ENCODE peak calls at places on chromosomes 16 and 17, in four cellular contexts. One of them, this sample, is unnamed.
A peak's percentile ranks its signal among the peaks of the same experiment; 100 is the strongest.

GRCh38 chr17:72118588-72119279 is 2.1 kb upstream of the SOX9 start:
- DNase-seq in prostate gland: peak; percentile 74
- DNase-seq in CD8-positive, alpha-beta T cell: no peak
- DNase-seq in Calu3: peak; percentile 84
- DNase-seq in this sample: no peak

GRCh38 chr16:82146957-82147356 is 23.1 kb downstream of the MPHOSPH6 start:
- DNase-seq in Calu3: no peak
- DNase-seq in prostate gland: no peak
- DNase-seq in CD8-positive, alpha-beta T cell: no peak
- DNase-seq in this sample: no peak

GRCh38 chr16:55398683-55399230 is 74.8 kb downstream of the IRX6 start:
- DNase-seq in CD8-positive, alpha-beta T cell: no peak
- DNase-seq in Calu3: no peak
- DNase-seq in prostate gland: no peak
- DNase-seq in this sample: no peak

GRCh38 chr16:88464447-88465318 is 11.6 kb downstream of the ZFPM1 start:
- DNase-seq in prostate gland: no peak
- DNase-seq in CD8-positive, alpha-beta T cell: no peak
- DNase-seq in Calu3: no peak
- DNase-seq in this sample: no peak

GRCh38 chr17:34318474-34318873 is 761 bp upstream of the CCL8 start:
- DNase-seq in CD8-positive, alpha-beta T cell: no peak
- DNase-seq in Calu3: peak; percentile 34
- DNase-seq in prostate gland: no peak
- DNase-seq in this sample: no peak

GRCh38 chr16:89562027-89562599 is 1.6 kb downstream of the RPL13 start:
- DNase-seq in Calu3: peak; percentile 54
- DNase-seq in CD8-positive, alpha-beta T cell: no peak
- DNase-seq in prostate gland: peak; percentile 28
- DNase-seq in this sample: no peak

GRCh38 chr16:67959930-67960329 is 8.5 kb downstream of the SLC12A4 start:
- DNase-seq in prostate gland: no peak
- DNase-seq in CD8-positive, alpha-beta T cell: no peak
- DNase-seq in Calu3: no peak
- DNase-seq in this sample: no peak

GRCh38 chr17:32976605-32977004 is 15.0 kb upstream of the SPACA3 start:
- DNase-seq in prostate gland: no peak
- DNase-seq in CD8-positive, alpha-beta T cell: no peak
- DNase-seq in Calu3: no peak
- DNase-seq in this sample: no peak

GRCh38 chr16:35552763-35553162 is 2093.4 kb downstream of the TP53TG3F start:
- DNase-seq in prostate gland: no peak
- DNase-seq in CD8-positive, alpha-beta T cell: no peak
- DNase-seq in Calu3: no peak
- DNase-seq in this sample: no peak

DNA sequence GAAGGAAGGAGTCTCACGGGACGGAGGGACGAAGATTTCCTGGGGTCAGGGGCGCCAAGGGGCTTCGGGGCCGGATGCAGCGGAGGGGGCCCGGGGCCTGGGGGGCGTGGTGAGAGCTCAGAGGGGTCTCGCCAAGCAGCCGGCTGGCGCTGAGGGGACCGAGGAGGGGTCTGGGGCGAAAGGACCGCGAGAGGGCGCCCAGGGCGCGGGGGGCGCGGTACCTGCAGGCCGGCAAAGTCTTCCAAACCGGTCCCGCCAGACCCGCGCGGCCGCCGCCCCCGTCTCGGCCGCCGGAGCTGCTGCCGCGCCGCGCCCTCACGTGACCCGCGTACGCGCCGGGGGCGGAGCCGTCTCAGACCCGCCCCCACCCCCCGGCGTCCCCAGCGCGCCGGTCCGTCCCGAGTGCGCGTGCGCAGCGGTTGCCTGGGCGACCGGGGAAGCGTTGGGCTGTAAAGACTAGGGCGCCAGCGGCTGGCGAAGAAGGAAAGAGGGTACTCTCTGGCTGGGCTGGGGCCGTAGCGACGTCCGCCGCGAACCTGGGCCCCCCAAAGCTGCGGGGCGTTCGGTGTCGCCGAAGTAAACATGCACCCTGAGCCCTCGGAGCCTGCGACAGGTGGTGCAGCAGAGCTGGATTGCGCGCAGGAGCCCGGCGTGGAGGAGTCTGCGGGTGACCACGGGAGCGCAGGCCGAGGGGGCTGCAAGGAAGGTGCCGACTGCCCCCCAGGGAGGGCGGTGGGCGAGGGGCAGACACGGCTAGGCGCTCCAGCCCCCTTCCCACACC is at the start of the genes DNAAF1 and HSDL1:
- DNase-seq in CD8-positive, alpha-beta T cell: peak; percentile 96
- DNase-seq in Calu3: peak; percentile 97
- DNase-seq in prostate gland: peak; percentile 87
- DNase-seq in this sample: peak; percentile 87
- TF ChIP-seq CTCF in CD8-positive, alpha-beta T cell: no peak
- TF ChIP-seq CTCF in Calu3: peak; percentile 72
- TF ChIP-seq CTCF in prostate gland: peak; percentile 9
- TF ChIP-seq CTCF in this sample: no peak

DNA sequence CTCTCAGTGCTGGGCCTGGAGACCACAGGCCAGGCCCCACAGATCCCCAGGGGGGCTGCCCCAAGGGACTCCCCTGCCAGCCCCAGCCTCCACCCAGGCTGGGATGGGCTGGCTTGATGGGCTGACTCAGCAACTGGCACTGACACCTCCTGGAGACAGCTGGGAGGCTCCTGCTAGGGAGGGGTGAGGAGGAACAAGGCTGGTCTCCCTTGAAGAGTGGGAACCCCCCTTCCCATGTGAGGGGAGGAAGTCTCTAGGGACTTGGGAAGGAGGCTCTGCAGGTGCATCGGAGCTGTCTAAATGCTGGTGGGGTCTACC is 10.4 kb downstream of the NHERF1 start:
- DNase-seq in Calu3: no peak
- DNase-seq in CD8-positive, alpha-beta T cell: peak; percentile 32
- DNase-seq in prostate gland: peak; percentile 55
- DNase-seq in this sample: peak; percentile 68
- TF ChIP-seq CTCF in Calu3: no peak
- TF ChIP-seq CTCF in CD8-positive, alpha-beta T cell: no peak
- TF ChIP-seq CTCF in prostate gland: no peak
- TF ChIP-seq CTCF in this sample: no peak

GRCh38 chr16:49292413-49292812 is 10.8 kb upstream of the CBLN1 start:
- DNase-seq in CD8-positive, alpha-beta T cell: no peak
- DNase-seq in Calu3: no peak
- DNase-seq in prostate gland: no peak
- DNase-seq in this sample: no peak

GRCh38 chr16:49283376-49284049 is 1.9 kb upstream of the CBLN1 start:
- DNase-seq in Calu3: no peak
- DNase-seq in CD8-positive, alpha-beta T cell: no peak
- DNase-seq in prostate gland: no peak
- DNase-seq in this sample: no peak

GRCh38 chr16:49284962-49285361 is 3.3 kb upstream of the CBLN1 start:
- DNase-seq in prostate gland: no peak
- DNase-seq in Calu3: no peak
- DNase-seq in CD8-positive, alpha-beta T cell: no peak
- DNase-seq in this sample: no peak

GRCh38 chr16:49282690-49283375 is 1.2 kb upstream of the CBLN1 start:
- DNase-seq in prostate gland: no peak
- DNase-seq in Calu3: no peak
- DNase-seq in CD8-positive, alpha-beta T cell: no peak
- DNase-seq in this sample: no peak

GRCh38 chr16:49287572-49287971 is 5.9 kb upstream of the CBLN1 start:
- DNase-seq in prostate gland: no peak
- DNase-seq in CD8-positive, alpha-beta T cell: no peak
- DNase-seq in Calu3: no peak
- DNase-seq in this sample: no peak
- TF ChIP-seq CTCF in prostate gland: no peak
- TF ChIP-seq CTCF in CD8-positive, alpha-beta T cell: no peak
- TF ChIP-seq CTCF in Calu3: no peak
- TF ChIP-seq CTCF in this sample: no peak

GRCh38 chr17:74760404-74761105 is 12.1 kb downstream of the NHERF1 start:
- DNase-seq in CD8-positive, alpha-beta T cell: no peak
- DNase-seq in prostate gland: peak; percentile 64
- DNase-seq in Calu3: no peak
- DNase-seq in this sample: no peak

GRCh38 chr17:74759941-74760340 is 11.5 kb downstream of the NHERF1 start:
- DNase-seq in Calu3: peak; percentile 82
- DNase-seq in prostate gland: peak; percentile 85
- DNase-seq in CD8-positive, alpha-beta T cell: no peak
- DNase-seq in this sample: no peak

GRCh38 chr17:74757931-74758845 is 9.8 kb downstream of the NHERF1 start:
- DNase-seq in CD8-positive, alpha-beta T cell: no peak
- DNase-seq in Calu3: peak; percentile 48
- DNase-seq in prostate gland: peak; percentile 84
- DNase-seq in this sample: no peak

GRCh38 chr17:74757502-74757901 is 9.1 kb downstream of the NHERF1 start:
- DNase-seq in prostate gland: peak; percentile 51
- DNase-seq in Calu3: peak; percentile 57
- DNase-seq in CD8-positive, alpha-beta T cell: no peak
- DNase-seq in this sample: no peak

DNA sequence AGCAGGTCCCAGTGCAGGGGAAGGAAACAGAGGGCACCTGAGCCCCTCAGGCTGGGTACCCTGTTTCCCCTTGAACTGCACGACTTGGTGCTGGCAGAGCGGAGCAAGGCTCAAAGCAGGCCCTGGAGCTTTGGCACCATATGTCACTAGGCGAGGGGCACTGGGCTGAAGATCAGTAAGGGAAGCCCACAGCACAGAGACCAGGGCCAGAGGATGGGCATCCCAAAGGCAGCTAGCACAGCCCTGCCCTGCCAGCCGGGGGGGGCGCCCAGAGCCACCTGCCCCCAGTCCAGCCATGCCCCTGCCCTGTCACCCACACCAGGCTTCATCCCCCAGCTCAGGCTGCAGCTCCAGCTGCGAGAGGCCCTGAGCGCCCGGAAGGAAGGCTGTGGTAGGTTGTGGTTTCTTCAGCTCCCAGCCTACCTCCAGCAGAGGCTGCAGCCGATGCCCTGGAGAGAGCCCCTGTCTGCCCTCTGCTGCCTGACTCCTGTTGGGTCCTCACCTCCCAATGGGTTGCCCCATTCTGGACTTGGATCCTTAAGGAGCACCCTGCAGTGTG is 10.9 kb downstream of the NHERF1 start:
- DNase-seq in CD8-positive, alpha-beta T cell: peak; percentile 63
- DNase-seq in prostate gland: no peak
- DNase-seq in Calu3: peak; percentile 55
- DNase-seq in this sample: no peak
- TF ChIP-seq CTCF in CD8-positive, alpha-beta T cell: no peak
- TF ChIP-seq CTCF in prostate gland: no peak
- TF ChIP-seq CTCF in Calu3: peak; percentile 25
- TF ChIP-seq CTCF in this sample: no peak

DNA sequence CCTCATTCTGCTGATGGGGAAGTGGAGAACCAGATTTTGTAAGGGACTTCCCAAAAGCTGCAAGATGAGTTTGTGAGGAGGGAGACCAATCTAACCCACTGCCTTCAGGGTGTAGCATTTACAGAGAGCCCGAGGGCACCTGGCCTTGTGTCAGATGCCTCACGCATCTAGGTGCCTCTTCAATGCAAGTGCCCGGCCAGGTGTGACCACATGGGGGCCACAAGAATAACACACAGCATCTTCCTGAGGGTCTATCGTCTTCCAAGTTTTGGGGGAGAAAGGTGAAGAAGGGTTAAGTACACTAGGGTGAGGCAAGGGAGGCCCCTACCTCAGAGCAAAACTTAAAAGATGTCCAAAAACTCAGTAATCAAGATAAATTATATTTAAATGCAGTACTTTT is 401.7 kb upstream of the CDH5 start:
- DNase-seq in CD8-positive, alpha-beta T cell: no peak
- DNase-seq in prostate gland: no peak
- DNase-seq in Calu3: no peak
- DNase-seq in this sample: no peak
- TF ChIP-seq CTCF in CD8-positive, alpha-beta T cell: no peak
- TF ChIP-seq CTCF in prostate gland: no peak
- TF ChIP-seq CTCF in Calu3: peak; percentile 25
- TF ChIP-seq CTCF in this sample: no peak

DNA sequence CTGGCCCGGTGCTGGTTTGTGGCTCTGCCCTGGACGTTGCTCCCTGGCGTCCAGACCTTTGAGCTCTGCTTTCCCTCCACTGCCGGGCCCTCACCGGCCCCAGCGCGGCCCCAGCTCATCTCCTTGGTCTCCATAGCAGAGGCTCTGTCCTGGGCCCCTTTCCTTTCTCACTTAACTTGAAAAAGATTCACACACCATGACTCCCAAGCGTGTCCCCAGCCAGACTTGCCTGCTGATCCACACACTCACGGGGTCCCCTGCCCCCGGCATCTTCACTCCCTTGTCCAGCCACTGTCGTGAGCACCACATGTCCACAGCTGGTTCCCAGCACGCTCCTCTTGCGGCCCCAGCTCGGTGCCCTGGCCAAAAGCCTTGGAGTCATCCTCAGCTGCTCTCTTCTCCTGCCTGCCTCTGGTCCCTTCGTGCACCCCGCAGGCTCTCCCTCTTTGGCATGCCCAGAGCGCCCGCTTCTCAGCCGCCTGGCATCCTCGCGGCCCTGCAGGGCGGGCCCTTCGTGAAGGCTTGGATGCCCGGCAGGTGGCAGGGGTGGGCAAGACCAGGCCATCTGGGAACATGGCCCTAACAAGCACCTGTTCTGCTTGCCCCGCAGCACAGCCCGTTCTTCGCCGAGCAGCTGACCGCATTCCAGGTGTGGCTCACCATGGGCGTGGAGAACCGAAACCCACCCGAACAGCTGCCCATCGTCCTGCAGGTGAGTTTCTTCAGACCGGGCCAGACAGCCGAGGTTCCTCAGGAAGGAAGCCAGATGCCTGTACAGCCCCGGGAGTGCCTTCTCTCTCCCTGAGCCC is 145.6 kb upstream of the CHMP6 start:
- DNase-seq in prostate gland: no peak
- DNase-seq in Calu3: no peak
- DNase-seq in CD8-positive, alpha-beta T cell: no peak
- DNase-seq in this sample: no peak
- TF ChIP-seq CTCF in prostate gland: no peak
- TF ChIP-seq CTCF in Calu3: no peak
- TF ChIP-seq CTCF in CD8-positive, alpha-beta T cell: no peak
- TF ChIP-seq CTCF in this sample: no peak

GRCh38 chr17:48051706-48052486 is 3.7 kb downstream of the NFE2L1 start:
- DNase-seq in prostate gland: peak; percentile 28
- DNase-seq in CD8-positive, alpha-beta T cell: no peak
- DNase-seq in Calu3: no peak
- DNase-seq in this sample: no peak
- TF ChIP-seq CTCF in prostate gland: no peak
- TF ChIP-seq CTCF in CD8-positive, alpha-beta T cell: no peak
- TF ChIP-seq CTCF in Calu3: no peak
- TF ChIP-seq CTCF in this sample: no peak

GRCh38 chr17:39979865-39980401 is 674 bp upstream of the PSMD3 start:
- DNase-seq in Calu3: peak; percentile 99
- DNase-seq in CD8-positive, alpha-beta T cell: peak; percentile 10
- DNase-seq in prostate gland: no peak
- DNase-seq in this sample: no peak
- TF ChIP-seq CTCF in Calu3: no peak
- TF ChIP-seq CTCF in CD8-positive, alpha-beta T cell: no peak
- TF ChIP-seq CTCF in prostate gland: no peak
- TF ChIP-seq CTCF in this sample: no peak

GRCh38 chr16:10136916-10137315 is 45.3 kb downstream of the GRIN2A start:
- DNase-seq in Calu3: no peak
- DNase-seq in CD8-positive, alpha-beta T cell: no peak
- DNase-seq in prostate gland: no peak
- DNase-seq in this sample: no peak
- TF ChIP-seq CTCF in Calu3: no peak
- TF ChIP-seq CTCF in CD8-positive, alpha-beta T cell: no peak
- TF ChIP-seq CTCF in prostate gland: no peak
- TF ChIP-seq CTCF in this sample: no peak

DNA sequence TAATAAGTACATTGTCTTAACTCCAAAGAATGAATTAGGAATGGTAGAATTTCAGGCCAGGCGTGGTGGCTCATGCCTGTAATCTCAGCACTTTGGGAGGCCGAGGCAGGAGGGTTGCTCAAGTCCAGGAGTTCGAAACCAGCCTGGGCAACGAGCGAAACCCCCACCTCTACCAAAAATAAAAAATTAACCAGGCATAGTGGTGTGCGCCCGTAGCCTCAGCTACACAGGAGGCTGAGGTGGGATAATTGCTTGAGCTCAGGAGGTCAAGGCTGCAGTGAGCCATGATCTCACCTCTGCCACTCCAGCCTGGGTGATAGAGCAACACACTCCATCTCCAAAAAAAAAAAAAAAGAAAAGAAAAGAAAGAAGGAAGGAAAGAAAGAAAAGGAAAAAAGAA is 18.5 kb upstream of the BBS2 start:
- DNase-seq in prostate gland: no peak
- DNase-seq in Calu3: no peak
- DNase-seq in CD8-positive, alpha-beta T cell: no peak
- DNase-seq in this sample: no peak
- TF ChIP-seq CTCF in prostate gland: no peak
- TF ChIP-seq CTCF in Calu3: no peak
- TF ChIP-seq CTCF in CD8-positive, alpha-beta T cell: no peak
- TF ChIP-seq CTCF in this sample: no peak

This sample was measured in CD14-positive monocyte.